ENCODE peak calls at places on chromosome 11, in six cellular contexts. V, N, T, F, K and U are unnamed samples.

GRCh38 chr11:119295178-119295577 is 21.8 kb downstream of the MCAM start:
- DNase-seq in F (no peak), T (no peak), V (no peak), K (no peak), N (no peak), U (no peak)

GRCh38 chr11:72864692-72865655 is 50.8 kb downstream of the ATG16L2 start:
- DNase-seq in T (peak; percentile 69), N (peak; percentile 67), F (no peak), K (no peak), V (no peak), U (no peak)

GRCh38 chr11:119018074-119018938 is at the start of the genes RPS25 and TRAPPC4:
- DNase-seq in V (peak; percentile 96), N (peak; percentile 88), T (peak; percentile 95), F (peak; percentile 97), K (peak; percentile 82), U (peak; percentile 93)

GRCh38 chr11:13970986-13971385 is 8.5 kb downstream of the SPON1 start:
- DNase-seq in F (no peak), V (peak; percentile 55), T (peak; percentile 10), K (no peak), N (peak; percentile 20), U (no peak)

GRCh38 chr11:118287006-118287405 is 17.5 kb upstream of the CD3E start:
- DNase-seq in V (no peak), K (peak; percentile 8), N (no peak), T (no peak), F (no peak), U (no peak)

GRCh38 chr11:70630816-70631623 is 232.7 kb downstream of the CTTN start:
- DNase-seq in F (no peak), K (no peak), V (no peak), T (no peak), N (no peak), U (no peak)

GRCh38 chr11:84958295-84958694 is 668.8 kb downstream of the DLG2 start:
- DNase-seq in V (no peak), F (no peak), K (no peak), N (no peak), T (no peak), U (no peak)

GRCh38 chr11:9850224-9850895 is 186.5 kb downstream of the SWAP70 start:
- DNase-seq in T (no peak), K (no peak), V (no peak), F (no peak), N (no peak), U (no peak)

GRCh38 chr11:76773921-76774361 is 9.2 kb upstream of the TSKU start:
- DNase-seq in F (peak; percentile 89), K (no peak), V (no peak), N (no peak), T (no peak), U (no peak)